ENCODE peak calls at places on chromosomes 16 and 17, in seven cellular contexts. W is mesenchymal stem cell, L is IMR-90, E is neuronal stem cell, R is H1, C is H9, F is trophoblast cell. J is an unnamed sample.

GRCh38 chr17:57138956-57139576 is 54.0 kb downstream of the AKAP1 start:
- DNase-seq in W (peak), L (peak), E (no peak), R (no peak), C (no peak), F (no peak), J (peak)

GRCh38 chr17:58365980-58366595 is 14.1 kb upstream of the SUPT4H1 start:
- DNase-seq in W (no peak), L (no peak), E (no peak), R (no peak), C (no peak), F (no peak), J (no peak)

GRCh38 chr16:85393674-85394510 is 219.2 kb upstream of the GSE1 start:
- DNase-seq in W (peak), L (peak), E (peak), R (peak), C (peak), F (peak), J (peak)

GRCh38 chr17:48746916-48747444 is 18.4 kb upstream of the HOXB13 start:
- DNase-seq in W (peak), L (no peak), E (no peak), R (peak), C (peak), F (no peak), J (no peak)

GRCh38 chr16:19375561-19376158 is 42.0 kb upstream of the TMC5 start:
- DNase-seq in W (peak), L (peak), E (peak), R (no peak), C (peak), F (peak), J (peak)

GRCh38 chr17:36593651-36594316 is 2.1 kb downstream of the DHRS11 start:
- DNase-seq in W (no peak), L (no peak), E (no peak), R (no peak), C (no peak), F (peak), J (peak)

GRCh38 chr17:80952291-80952690 is 39.4 kb upstream of the CHMP6 start:
- DNase-seq in W (no peak), L (no peak), E (no peak), R (no peak), C (no peak), F (no peak), J (no peak)

GRCh38 chr16:84964729-84965128 is 46.6 kb downstream of the ZDHHC7 start:
- DNase-seq in W (no peak), L (no peak), E (no peak), R (no peak), C (no peak), F (no peak), J (no peak)

GRCh38 chr16:27203429-27204231 is at the start of gene KDM8:
- DNase-seq in W (peak), L (peak), E (peak), R (peak), C (peak), F (peak), J (peak)

GRCh38 chr16:12874135-12874534 is 27.3 kb upstream of the SHISA9 start:
- DNase-seq in W (no peak), L (peak), E (no peak), R (no peak), C (no peak), F (peak), J (peak)

GRCh38 chr17:27241346-27241946 is 52.5 kb upstream of the WSB1 start:
- DNase-seq in W (no peak), L (peak), E (no peak), R (no peak), C (peak), F (peak), J (peak)

GRCh38 chr17:44417553-44417952 is 28.1 kb upstream of the ITGA2B start:
- DNase-seq in W (peak), L (peak), E (no peak), R (no peak), C (no peak), F (peak), J (peak)

GRCh38 chr17:9874722-9875121 is 30.3 kb downstream of the RCVRN start:
- DNase-seq in W (no peak), L (no peak), E (no peak), R (no peak), C (peak), F (no peak), J (peak)

GRCh38 chr16:86117235-86117634 is 218.3 kb downstream of the IRF8 start:
- DNase-seq in W (no peak), L (no peak), E (no peak), R (no peak), C (no peak), F (no peak), J (no peak)

GRCh38 chr16:31010539-31010938 is at the start of gene STX1B:
- DNase-seq in W (no peak), L (no peak), E (peak), R (peak), C (peak), F (no peak), J (peak)

GRCh38 chr17:17191346-17191792 is 14.8 kb downstream of the PLD6 start:
- DNase-seq in W (peak), L (peak), E (no peak), R (no peak), C (no peak), F (peak), J (peak)

GRCh38 chr17:10295728-10296343 is 77.0 kb downstream of the MYH13 start:
- DNase-seq in W (peak), L (peak), E (peak), R (peak), C (peak), F (peak), J (peak)

GRCh38 chr16:85365120-85365519 is 248.0 kb upstream of the GSE1 start:
- DNase-seq in W (peak), L (no peak), E (no peak), R (no peak), C (peak), F (peak), J (no peak)

GRCh38 chr17:2701996-2702741 is 9.4 kb downstream of the CLUH start:
- DNase-seq in W (no peak), L (no peak), E (no peak), R (no peak), C (no peak), F (no peak), J (peak)

GRCh38 chr17:46772879-46773620 is 45.4 kb downstream of the WNT3 start:
- DNase-seq in W (peak), L (no peak), E (no peak), R (peak), C (peak), F (no peak), J (peak)

GRCh38 chr16:89111263-89111662 is 17.6 kb downstream of the ACSF3 start:
- DNase-seq in W (no peak), L (no peak), E (no peak), R (no peak), C (no peak), F (no peak), J (no peak)

GRCh38 chr16:83397601-83398000 is 410.2 kb upstream of the HSBP1 start:
- DNase-seq in W (no peak), L (no peak), E (no peak), R (no peak), C (no peak), F (no peak), J (no peak)

GRCh38 chr17:44614862-44615261 is 41.4 kb upstream of the MEIOC start:
- DNase-seq in W (no peak), L (no peak), E (no peak), R (no peak), C (no peak), F (no peak), J (no peak)

GRCh38 chr16:526181-527014 is 1.1 kb upstream of the CAPN15 start:
- DNase-seq in W (peak), L (peak), E (no peak), R (no peak), C (no peak), F (peak), J (peak)

GRCh38 chr16:50509521-50510341 is 38.5 kb upstream of the NKD1 start:
- DNase-seq in W (peak), L (peak), E (peak), R (peak), C (peak), F (peak), J (peak)

GRCh38 chr17:7313890-7314718 is 1.1 kb downstream of the GPS2 start:
- DNase-seq in W (peak), L (peak), E (no peak), R (no peak), C (no peak), F (no peak), J (peak)

GRCh38 chr17:14459955-14460354 is 159.1 kb downstream of the HS3ST3B1 start:
- DNase-seq in W (no peak), L (no peak), E (peak), R (no peak), C (no peak), F (no peak), J (no peak)

GRCh38 chr17:31610301-31610910 is 218.9 kb downstream of the RAB11FIP4 start:
- DNase-seq in W (no peak), L (no peak), E (no peak), R (peak), C (peak), F (no peak), J (peak)

GRCh38 chr16:28168991-28169554 is 42.7 kb downstream of the XPO6 start:
- DNase-seq in W (no peak), L (no peak), E (no peak), R (no peak), C (no peak), F (no peak), J (no peak)

GRCh38 chr17:6796887-6797490 is 21.0 kb downstream of the FBXO39 start:
- DNase-seq in W (no peak), L (no peak), E (no peak), R (no peak), C (no peak), F (no peak), J (no peak)

DNA sequence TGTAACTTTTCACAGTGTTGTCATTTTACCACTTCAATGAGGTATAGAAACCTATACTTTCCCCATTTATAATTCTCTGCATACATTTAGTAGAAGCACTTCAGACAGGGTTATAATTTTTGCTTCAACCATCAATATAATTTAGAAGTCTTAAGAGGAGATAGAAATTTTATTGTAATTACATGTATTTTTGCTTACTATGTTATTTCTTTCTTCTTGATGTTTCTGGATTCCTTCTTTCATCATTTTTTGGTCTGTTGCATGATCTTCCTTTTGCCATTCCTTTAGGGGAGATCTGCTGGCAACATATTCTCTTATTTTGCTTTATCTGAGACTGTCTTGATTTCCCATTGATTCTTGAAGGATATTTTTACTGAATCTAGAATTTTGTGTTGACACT is 31.1 kb downstream of the SPECC1 start:
- DNase-seq in W (no peak), L (no peak), E (no peak), R (no peak), C (no peak), F (no peak), J (no peak)
- H3K18ac ChIP-seq in W (no peak), L (no peak), E (no peak), R (no peak), C (no peak), F (no peak), J (no peak)

GRCh38 chr17:59668816-59669215 is 38.4 kb downstream of the PTRH2 start:
- DNase-seq in W (peak), L (peak), E (no peak), R (no peak), C (no peak), F (peak), J (no peak)
- H3K27ac ChIP-seq in W (peak), L (no peak), E (no peak), R (no peak), C (no peak), F (no peak), J (no peak)

GRCh38 chr17:39213852-39214251 is 11.9 kb downstream of the STAC2 start:
- DNase-seq in W (no peak), L (peak), E (no peak), R (no peak), C (no peak), F (peak), J (peak)
- H3K18ac ChIP-seq in W (no peak), L (no peak), E (no peak), R (no peak), C (no peak), F (no peak), J (no peak)

DNA sequence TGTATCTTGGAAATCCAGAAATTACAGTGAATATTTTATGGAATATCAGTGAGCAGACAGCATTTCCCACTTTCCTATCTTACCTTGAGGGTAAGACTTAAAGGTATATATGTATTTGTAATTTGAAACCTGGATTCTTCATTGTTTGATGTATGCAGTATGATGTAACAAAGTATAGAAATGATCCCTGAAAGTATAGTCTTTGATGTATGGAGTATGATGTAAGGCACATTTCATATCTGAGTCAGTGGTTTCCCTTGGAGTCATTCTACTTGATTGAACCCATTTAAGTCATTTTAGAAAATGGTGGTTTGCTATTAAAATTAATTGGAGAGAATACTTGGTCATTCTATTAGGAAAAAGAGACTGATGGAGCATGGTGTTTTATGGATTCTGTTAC is 10.1 kb downstream of the AMZ2 start:
- DNase-seq in W (no peak), L (peak), E (no peak), R (no peak), C (no peak), F (no peak), J (no peak)
- H3K27ac ChIP-seq in W (no peak), L (no peak), E (no peak), R (no peak), C (no peak), F (no peak), J (no peak)

GRCh38 chr16:8713635-8714097 is 39.2 kb downstream of the ABAT start:
- DNase-seq in W (no peak), L (no peak), E (no peak), R (no peak), C (no peak), F (no peak), J (no peak)
- H3K18ac ChIP-seq in W (no peak), L (no peak), E (peak), R (no peak), C (no peak), F (no peak), J (no peak)

DNA sequence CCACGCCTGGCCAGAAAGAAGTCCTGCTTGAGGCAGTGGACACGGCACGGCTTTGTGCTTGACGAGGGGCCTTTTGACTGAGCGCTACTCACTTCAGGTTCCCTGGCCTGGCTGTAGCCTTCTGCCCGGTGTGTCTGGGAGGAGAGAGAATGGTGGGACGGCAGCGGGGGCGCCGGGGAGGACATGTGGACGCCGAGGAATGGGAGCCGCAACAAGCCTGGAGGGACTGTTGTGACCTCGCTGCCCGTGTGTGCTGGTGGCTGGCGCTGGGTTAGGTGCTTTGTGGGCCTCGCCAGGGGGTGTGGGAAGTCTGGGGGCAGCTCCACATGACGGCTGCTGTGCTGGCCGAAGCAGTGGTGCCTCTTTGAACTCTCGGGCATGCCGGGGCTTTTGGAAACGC is 33.6 kb downstream of the BANP start:
- DNase-seq in W (no peak), L (no peak), E (no peak), R (no peak), C (no peak), F (no peak), J (no peak)
- H3K27ac ChIP-seq in W (no peak), L (no peak), E (no peak), R (no peak), C (no peak), F (no peak), J (no peak)

GRCh38 chr17:74804683-74805082 is 28.5 kb upstream of the NAT9 start:
- DNase-seq in W (no peak), L (no peak), E (no peak), R (no peak), C (no peak), F (no peak), J (no peak)
- H3K18ac ChIP-seq in W (no peak), L (no peak), E (no peak), R (no peak), C (no peak), F (no peak), J (no peak)

GRCh38 chr17:19709841-19710240 is 6.5 kb downstream of the SLC47A2 start:
- DNase-seq in W (no peak), L (no peak), E (no peak), R (no peak), C (peak), F (no peak), J (no peak)
- H3K27ac ChIP-seq in W (no peak), L (no peak), E (no peak), R (no peak), C (no peak), F (no peak), J (no peak)

GRCh38 chr16:57536306-57537193 is at the start of gene CCDC102A:
- DNase-seq in W (no peak), L (no peak), E (no peak), R (peak), C (peak), F (peak), J (peak)

GRCh38 chr16:57539072-57539796 is 2.9 kb upstream of the CCDC102A start:
- DNase-seq in W (no peak), L (no peak), E (no peak), R (no peak), C (no peak), F (no peak), J (no peak)

GRCh38 chr16:57538235-57538711 is 1.9 kb upstream of the CCDC102A start:
- DNase-seq in W (no peak), L (no peak), E (no peak), R (peak), C (no peak), F (no peak), J (no peak)

GRCh38 chr16:57537194-57537505 is 779 bp upstream of the CCDC102A start:
- DNase-seq in W (no peak), L (no peak), E (no peak), R (no peak), C (no peak), F (no peak), J (no peak)

DNA sequence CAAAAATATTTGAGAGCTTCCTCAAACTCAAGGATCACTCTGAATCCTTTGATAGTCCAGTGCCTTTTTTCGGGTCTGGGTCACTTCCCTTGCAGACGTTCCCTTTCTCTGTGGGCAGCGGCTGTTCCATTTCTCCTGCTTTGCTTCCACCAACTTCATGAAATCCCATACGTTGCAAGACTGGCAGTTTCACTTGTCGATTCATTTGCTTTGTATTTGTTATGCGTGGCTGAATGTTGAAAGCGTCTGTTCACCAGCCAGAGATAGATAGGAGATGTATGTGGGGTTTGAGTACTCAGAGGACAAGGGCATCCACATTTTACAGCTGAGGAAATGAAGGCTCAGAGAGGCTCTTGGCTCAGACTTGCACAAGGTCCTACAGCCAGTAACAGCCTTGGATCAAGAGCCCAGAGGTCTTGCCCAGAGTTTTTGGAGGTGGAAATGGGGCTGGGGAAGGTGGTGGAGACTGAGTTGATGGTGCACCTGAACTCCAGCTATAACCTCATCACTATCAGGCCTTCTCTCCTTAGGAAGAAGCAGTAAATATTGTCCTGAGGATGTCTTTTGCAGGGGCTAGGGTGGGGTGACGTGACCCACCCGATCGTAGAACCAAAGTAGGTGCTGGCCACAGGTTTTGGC is 1.3 kb upstream of the CCDC102A start:
- DNase-seq in W (no peak), L (no peak), E (no peak), R (peak), C (peak), F (no peak), J (no peak)
- H3K18ac ChIP-seq in W (no peak), L (no peak), E (no peak), R (no peak), C (no peak), F (no peak), J (no peak)

DNA sequence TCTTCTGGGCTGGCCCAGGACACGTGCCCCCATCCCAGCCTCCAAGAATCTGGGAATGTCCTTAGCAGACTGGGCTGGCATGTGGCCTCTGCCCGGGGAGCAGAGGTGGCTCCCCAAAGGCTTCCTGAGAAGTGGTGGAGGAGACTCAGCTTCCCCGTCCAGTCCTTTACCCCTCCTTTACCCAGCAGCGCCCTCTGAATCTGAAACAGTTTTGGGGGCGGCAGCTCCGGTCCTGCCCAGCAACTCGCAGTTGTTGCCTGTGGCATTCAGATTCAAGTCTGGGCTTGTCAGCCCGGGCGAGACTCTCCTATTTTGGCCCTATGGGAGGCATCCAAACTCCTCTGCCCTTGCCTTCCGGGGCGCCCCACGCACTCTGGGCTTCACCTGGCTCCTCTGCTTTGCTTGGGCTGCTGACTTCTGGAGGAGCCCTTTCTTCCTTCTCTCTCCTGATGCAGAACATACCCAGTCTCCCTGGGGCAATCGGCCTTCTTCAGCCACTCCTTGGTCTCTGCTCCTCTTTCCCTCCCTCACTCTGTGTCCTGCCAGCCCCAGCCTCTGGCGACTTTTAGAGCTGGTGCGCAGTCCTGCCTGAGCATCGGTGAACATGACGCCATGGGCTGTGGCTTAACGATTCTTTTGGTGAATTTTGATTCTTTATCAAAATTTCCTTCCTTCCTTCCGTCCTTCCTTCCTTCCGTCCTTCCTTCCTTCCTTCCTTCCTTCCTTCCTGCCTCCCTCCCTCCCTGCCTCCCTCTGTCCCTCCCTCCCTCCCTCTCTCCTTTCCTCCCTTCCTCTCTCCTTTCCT is 55.2 kb downstream of the CMIP start:
- DNase-seq in W (no peak), L (no peak), E (no peak), R (no peak), C (no peak), F (peak), J (no peak)
- H3K27ac ChIP-seq in W (no peak), L (no peak), E (no peak), R (no peak), C (no peak), F (no peak), J (no peak)

J was measured in mesendoderm.